ENCODE peak calls at places on chromosome 10, in six cellular contexts. X, N, Q, E, C and L are unnamed samples.
A peak's percentile ranks its signal among the peaks of the same experiment; 100 is the strongest.

GRCh38 chr10:3776796-3777571 is 8.0 kb downstream of the KLF6 start:
- DNase-seq in X (peak; percentile 90), N (no peak), Q (no peak), E (peak; percentile 96), C (peak; percentile 7), L (no peak)

GRCh38 chr10:30282226-30282625 is 66.9 kb downstream of the MTPAP start:
- DNase-seq in X (no peak), N (no peak), Q (no peak), E (no peak), C (no peak), L (no peak)

GRCh38 chr10:120221873-120222485 is 235.0 kb upstream of the PLPP4 start:
- DNase-seq in X (peak; percentile 33), N (no peak), Q (no peak), E (peak; percentile 74), C (no peak), L (no peak)

GRCh38 chr10:1604246-1604645 is 133.1 kb downstream of the ADARB2 start:
- DNase-seq in X (no peak), N (no peak), Q (no peak), E (no peak), C (no peak), L (no peak)

GRCh38 chr10:21173433-21173963 is 276.4 kb upstream of the NEBL start:
- DNase-seq in X (no peak), N (no peak), Q (no peak), E (no peak), C (no peak), L (no peak)

GRCh38 chr10:46046261-46046660 is at the start of gene MSMB:
- DNase-seq in X (no peak), N (no peak), Q (no peak), E (no peak), C (no peak), L (no peak)

GRCh38 chr10:78312197-78313046 is 278.8 kb downstream of the RPS24 start:
- DNase-seq in X (peak; percentile 76), N (no peak), Q (no peak), E (no peak), C (no peak), L (no peak)

GRCh38 chr10:50501478-50501877 is 122.3 kb downstream of the SGMS1 start:
- DNase-seq in X (peak; percentile 63), N (no peak), Q (no peak), E (peak; percentile 34), C (no peak), L (no peak)

GRCh38 chr10:71771821-71772617 is 1.3 kb downstream of the VSIR start:
- DNase-seq in X (peak; percentile 60), N (peak; percentile 67), Q (peak; percentile 62), E (peak; percentile 76), C (no peak), L (no peak)

GRCh38 chr10:119807960-119808697 is 64.5 kb downstream of the MCMBP start:
- DNase-seq in X (peak; percentile 77), N (no peak), Q (no peak), E (peak; percentile 69), C (no peak), L (no peak)

GRCh38 chr10:62084434-62084833 is 182.9 kb downstream of the ARID5B start:
- DNase-seq in X (no peak), N (no peak), Q (no peak), E (no peak), C (no peak), L (no peak)

GRCh38 chr10:96130326-96130758 is 245 bp downstream of the ZNF518A start:
- DNase-seq in X (no peak), N (peak; percentile 66), Q (peak; percentile 62), E (peak; percentile 89), C (peak; percentile 60), L (peak; percentile 65)

GRCh38 chr10:24223953-24224352 is 15.0 kb downstream of the KIAA1217 start:
- DNase-seq in X (no peak), N (no peak), Q (no peak), E (no peak), C (no peak), L (no peak)

GRCh38 chr10:71312840-71313789 is 5.9 kb upstream of the SLC29A3 start:
- DNase-seq in X (no peak), N (peak; percentile 46), Q (no peak), E (no peak), C (no peak), L (no peak)

GRCh38 chr10:87547734-87548311 is 43.1 kb downstream of the MINPP1 start:
- DNase-seq in X (no peak), N (no peak), Q (no peak), E (peak; percentile 91), C (no peak), L (no peak)

GRCh38 chr10:79559726-79560125 is 481 bp downstream of the SFTPA2 start:
- DNase-seq in X (no peak), N (no peak), Q (no peak), E (peak; percentile 54), C (no peak), L (no peak)

GRCh38 chr10:123622381-123622780 is 43.8 kb upstream of the GPR26 start:
- DNase-seq in X (no peak), N (no peak), Q (no peak), E (peak; percentile 45), C (no peak), L (no peak)

GRCh38 chr10:14667270-14667669 is 107.4 kb downstream of the FAM107B start:
- DNase-seq in X (no peak), N (no peak), Q (no peak), E (no peak), C (no peak), L (no peak)

GRCh38 chr10:27482984-27483956 is 20.8 kb upstream of the RAB18 start:
- DNase-seq in X (no peak), N (no peak), Q (no peak), E (peak; percentile 71), C (no peak), L (no peak)

GRCh38 chr10:73879296-73880173 is 5.2 kb upstream of the CAMK2G start:
- DNase-seq in X (peak; percentile 85), N (peak; percentile 73), Q (peak; percentile 91), E (peak; percentile 92), C (peak; percentile 64), L (peak; percentile 53)

GRCh38 chr10:110600487-110601101 is 33.1 kb downstream of the SMC3 start:
- DNase-seq in X (peak; percentile 51), N (peak; percentile 16), Q (no peak), E (peak; percentile 77), C (no peak), L (peak; percentile 8)

GRCh38 chr10:66784796-66785195 is 141.0 kb upstream of the LRRTM3 start:
- DNase-seq in X (no peak), N (no peak), Q (no peak), E (peak; percentile 15), C (no peak), L (no peak)

GRCh38 chr10:91307489-91307888 is 87.0 kb downstream of the PCGF5 start:
- DNase-seq in X (no peak), N (no peak), Q (no peak), E (no peak), C (no peak), L (no peak)

GRCh38 chr10:35378547-35379210 is 42.4 kb downstream of the CCNY start:
- DNase-seq in X (no peak), N (no peak), Q (no peak), E (peak; percentile 77), C (no peak), L (no peak)

GRCh38 chr10:100303724-100304319 is 17.3 kb upstream of the BLOC1S2 start:
- DNase-seq in X (no peak), N (peak; percentile 59), Q (no peak), E (peak; percentile 60), C (no peak), L (peak; percentile 28)

GRCh38 chr10:74231375-74231774 is 80.4 kb downstream of the ADK start:
- DNase-seq in X (no peak), N (no peak), Q (no peak), E (peak; percentile 80), C (no peak), L (no peak)

GRCh38 chr10:28769147-28769604 is 91.9 kb downstream of the BAMBI start:
- DNase-seq in X (no peak), N (no peak), Q (no peak), E (no peak), C (no peak), L (peak; percentile 33)

GRCh38 chr10:45470098-45471012 is 96.3 kb downstream of the ALOX5 start:
- DNase-seq in X (peak; percentile 15), N (no peak), Q (peak; percentile 23), E (peak; percentile 49), C (no peak), L (no peak)

GRCh38 chr10:47165168-47165710 is 134.8 kb upstream of the GDF10 start:
- DNase-seq in X (no peak), N (no peak), Q (no peak), E (no peak), C (no peak), L (no peak)

GRCh38 chr10:77474939-77475338 is 162.7 kb downstream of the KCNMA1 start:
- DNase-seq in X (no peak), N (no peak), Q (no peak), E (no peak), C (no peak), L (no peak)